ENCODE peak calls at places on chromosomes 16 and 17, in nine cellular contexts. T is effector memory CD4-positive, alpha-beta T cell; O is right cardiac atrium; K is CD4-positive, CD25-positive, alpha-beta regulatory T cell; A is right atrium auricular region; R is fibroblast of lung; Z is mucosa of descending colon; J is tibial artery; C is left lung. D is an unnamed sample.

GRCh38 chr17:58082341-58082869 is 814 bp upstream of the DYNLL2 start:
- DNase-seq in K (peak; percentile 6), O (no peak), T (no peak), A (no peak), J (no peak), R (no peak), C (no peak), Z (no peak), D (no peak)

GRCh38 chr17:17129466-17129865 is 76.7 kb downstream of the PLD6 start:
- DNase-seq in R (no peak), A (no peak), J (no peak), Z (peak; percentile 18), T (no peak), O (no peak), C (no peak), K (no peak), D (no peak)

GRCh38 chr16:1043831-1044514 is 28.6 kb upstream of the SSTR5 start:
- DNase-seq in C (no peak), J (no peak), K (no peak), A (no peak), T (no peak), Z (no peak), O (peak; percentile 55), R (no peak), D (no peak)

GRCh38 chr17:15655162-15655561 is 28.9 kb downstream of the TRIM16 start:
- DNase-seq in T (no peak), K (no peak), A (no peak), J (no peak), Z (no peak), R (peak; percentile 66), O (no peak), C (no peak), D (no peak)

GRCh38 chr17:80798595-80799552 is 192.8 kb upstream of the CHMP6 start:
- DNase-seq in O (no peak), C (peak; percentile 26), Z (no peak), K (no peak), T (no peak), R (no peak), A (no peak), J (no peak), D (no peak)

GRCh38 chr16:47538472-47538871 is 77.3 kb downstream of the PHKB start:
- DNase-seq in J (no peak), K (no peak), O (no peak), A (no peak), C (no peak), Z (no peak), R (no peak), T (no peak), D (no peak)

GRCh38 chr16:5465714-5466113 is 368.1 kb upstream of the EEF2KMT start:
- DNase-seq in R (no peak), J (no peak), K (no peak), A (no peak), C (no peak), T (no peak), O (no peak), Z (no peak), D (no peak)

GRCh38 chr17:36857698-36858097 is 79.6 kb upstream of the LHX1 start:
- DNase-seq in A (no peak), J (no peak), K (no peak), Z (no peak), O (no peak), C (no peak), T (no peak), R (no peak), D (no peak)

GRCh38 chr16:56013962-56014552 is 138.9 kb upstream of the CES5A start:
- DNase-seq in A (no peak), C (peak; percentile 51), Z (no peak), J (no peak), K (no peak), R (no peak), T (no peak), O (peak; percentile 89), D (peak; percentile 67)

GRCh38 chr16:728131-728889 is 1.4 kb downstream of the HAGHL start:
- DNase-seq in O (peak; percentile 83), J (no peak), R (peak; percentile 81), T (peak; percentile 59), K (peak; percentile 61), A (no peak), Z (peak; percentile 88), C (peak; percentile 82), D (peak; percentile 88)

GRCh38 chr16:20519231-20519630 is 56.9 kb downstream of the ACSM2B start:
- DNase-seq in R (no peak), K (no peak), A (no peak), Z (no peak), T (no peak), O (no peak), C (no peak), J (no peak), D (no peak)
- H3K9me3 ChIP-seq in R (no peaks in the 10 kb centered on the region), K (no peaks in the 10 kb centered on the region), A (no peaks in the 10 kb centered on the region), Z (no peaks in the 10 kb centered on the region), T (no peaks in the 10 kb centered on the region), O (no peaks in the 10 kb centered on the region), C (no peaks in the 10 kb centered on the region), J (no peaks in the 10 kb centered on the region), D (no peaks in the 10 kb centered on the region)

GRCh38 chr16:3400446-3400778 is 392 bp downstream of the ZSCAN32 start:
- DNase-seq in A (no peak), K (no peak), C (no peak), J (no peak), T (no peak), Z (no peak), R (no peak), O (no peak), D (no peak)

GRCh38 chr16:3400779-3401688 is at the start of the genes ZNF174 and ZSCAN32:
- DNase-seq in R (peak; percentile 99), T (peak; percentile 92), C (peak; percentile 99), K (peak; percentile 98), Z (peak; percentile 99), A (peak; percentile 98), J (peak; percentile 100), O (peak; percentile 99), D (peak; percentile 100)

DNA sequence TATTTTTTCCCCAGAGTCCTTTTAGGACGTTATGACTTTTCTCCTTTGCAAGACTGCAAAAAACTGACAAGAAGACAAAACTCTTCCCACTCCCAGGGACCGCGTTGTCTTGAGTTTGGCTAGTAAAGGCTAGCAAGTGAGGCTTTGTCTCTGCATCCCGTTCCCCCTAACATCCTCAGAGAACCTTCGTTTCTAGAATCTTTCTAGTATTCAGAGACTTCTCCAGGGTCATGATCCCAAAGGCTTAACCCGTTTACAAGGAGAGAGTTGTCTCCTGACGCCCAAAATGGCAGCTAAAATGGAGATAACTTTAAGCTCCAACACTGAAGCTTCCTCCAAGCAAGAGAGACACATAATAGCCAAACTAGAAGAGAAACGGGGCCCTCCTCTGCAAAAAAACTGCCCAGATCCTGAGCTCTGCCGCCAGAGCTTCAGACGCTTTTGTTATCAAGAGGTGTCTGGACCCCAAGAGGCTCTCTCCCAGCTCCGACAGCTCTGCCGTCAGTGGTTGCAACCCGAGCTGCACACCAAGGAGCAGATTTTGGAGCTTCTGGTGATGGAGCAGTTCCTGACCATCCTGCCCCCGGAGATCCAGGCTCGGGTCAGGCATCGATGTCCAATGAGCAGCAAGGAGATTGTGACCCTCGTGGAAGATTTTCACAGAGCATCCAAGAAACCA is 843 bp downstream of the ZNF174 start:
- DNase-seq in C (no peak), R (peak; percentile 40), O (no peak), Z (no peak), A (no peak), J (no peak), T (no peak), K (no peak), D (peak; percentile 3)
- H3K9me3 ChIP-seq in C (no peaks in the 10 kb centered on the region), R (no peaks in the 10 kb centered on the region), O (peaks cover 12% of the 10 kb centered on the region), Z (peaks cover 41% of the 10 kb centered on the region), A (peaks cover 41% of the 10 kb centered on the region), J (no peaks in the 10 kb centered on the region), T (peaks cover 22% of the 10 kb centered on the region), K (peaks cover 38% of the 10 kb centered on the region), D (peaks cover 57% of the 10 kb centered on the region)

GRCh38 chr16:35302859-35303258 is 1843.4 kb downstream of the TP53TG3F start:
- DNase-seq in T (no peak), K (no peak), O (no peak), A (no peak), J (no peak), Z (no peak), R (no peak), C (no peak), D (no peak)

GRCh38 chr16:35296962-35297653 is 1837.7 kb downstream of the TP53TG3F start:
- DNase-seq in A (no peak), C (no peak), J (no peak), R (no peak), T (no peak), O (no peak), K (no peak), Z (no peak), D (no peak)

GRCh38 chr16:35295856-35296255 is 1836.4 kb downstream of the TP53TG3F start:
- DNase-seq in O (no peak), R (no peak), T (no peak), J (no peak), Z (no peak), A (no peak), K (no peak), C (no peak), D (no peak)

DNA sequence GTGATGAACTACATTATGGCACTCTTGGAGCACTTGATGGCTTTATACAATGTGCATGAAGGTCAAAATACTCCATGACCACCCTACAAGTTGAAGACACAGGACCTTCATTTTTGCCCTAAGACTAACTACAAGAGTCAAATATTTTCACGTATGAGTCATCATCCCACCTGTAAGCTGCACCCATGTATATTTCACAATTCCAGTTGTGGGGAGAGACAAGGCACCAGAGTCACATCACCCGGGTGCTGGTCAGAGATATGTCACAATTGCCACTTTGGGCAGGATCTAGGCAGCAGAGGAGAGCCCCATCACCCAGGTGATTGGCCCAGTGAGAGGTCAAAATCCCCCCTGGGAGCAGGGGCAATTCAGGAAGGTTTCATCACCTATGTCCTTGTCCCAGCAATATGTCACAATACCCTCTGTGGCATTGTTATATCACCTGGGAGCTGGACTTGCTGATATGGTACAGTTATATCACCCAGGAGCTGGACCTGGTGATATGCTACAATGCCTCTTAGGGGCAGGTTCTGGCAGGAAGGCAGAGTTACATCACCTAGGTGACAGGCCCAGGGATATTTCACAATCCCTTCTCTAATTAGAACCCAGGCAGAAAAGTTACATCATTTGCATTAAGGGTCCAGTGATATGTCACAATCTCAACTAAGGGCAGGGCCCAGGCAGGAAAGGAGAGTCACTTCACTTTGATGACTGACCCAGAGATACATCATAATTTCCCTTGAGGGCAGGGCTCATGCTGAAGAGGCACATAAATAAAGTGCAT is 1839.2 kb downstream of the TP53TG3F start:
- DNase-seq in Z (no peak), O (no peak), C (no peak), J (no peak), A (no peak), T (no peak), R (no peak), K (no peak), D (no peak)
- H3K9me3 ChIP-seq in Z (peaks cover 58% of the 10 kb centered on the region), O (no peaks in the 10 kb centered on the region), C (no peaks in the 10 kb centered on the region), J (no peaks in the 10 kb centered on the region), A (no peaks in the 10 kb centered on the region), T (no peaks in the 10 kb centered on the region), R (no peaks in the 10 kb centered on the region), K (no peaks in the 10 kb centered on the region), D (no peaks in the 10 kb centered on the region)

DNA sequence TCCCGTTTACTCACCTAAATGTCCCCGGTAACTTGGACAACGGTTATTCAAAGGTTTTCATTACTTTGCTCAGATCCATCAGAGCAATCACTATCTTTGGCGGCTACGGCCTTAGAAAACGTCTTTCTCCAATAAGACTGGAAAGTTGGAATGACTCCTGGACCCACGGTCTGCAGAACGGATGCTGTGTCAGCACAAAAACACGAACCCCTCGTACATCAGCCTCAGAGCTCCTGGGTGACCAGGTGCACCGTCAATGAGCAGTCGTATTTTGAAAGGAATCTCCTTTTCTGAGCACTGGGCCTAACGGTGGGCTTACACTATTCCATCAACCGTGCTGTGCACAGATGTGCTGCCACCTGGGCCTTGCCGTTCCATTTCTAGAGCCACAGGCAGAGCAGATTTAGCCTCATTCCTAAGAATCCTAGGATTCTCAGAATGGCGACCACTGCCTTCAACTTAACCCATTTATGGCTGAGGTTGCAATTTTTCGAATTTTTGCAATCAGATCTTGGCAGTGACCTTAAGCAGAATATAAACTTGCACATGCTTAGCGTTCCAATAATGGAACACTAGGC is 110.8 kb upstream of the ZNF750 start:
- DNase-seq in K (no peak), Z (no peak), R (no peak), A (no peak), J (peak; percentile 12), O (no peak), T (no peak), C (no peak), D (no peak)
- H3K9me3 ChIP-seq in K (peaks cover 5% of the 10 kb centered on the region), Z (peaks cover 35% of the 10 kb centered on the region), R (no peaks in the 10 kb centered on the region), A (peaks cover 22% of the 10 kb centered on the region), J (no peaks in the 10 kb centered on the region), O (no peaks in the 10 kb centered on the region), T (no peaks in the 10 kb centered on the region), C (no peaks in the 10 kb centered on the region), D (peaks cover 55% of the 10 kb centered on the region)